ENCODE peak calls at places on chromosomes 5 and 9, in six cellular contexts. J is B cell; D is stimulated activated CD8-positive, alpha-beta memory T cell treated with anti-CD3 and anti-CD28 coated beads, Interleukin-2, amount 100 ng/mL, for 48 hours; Y is GM19239; H is stimulated activated CD4-positive, alpha-beta T cell treated with anti-CD3 and anti-CD28 coated beads, Interleukin-2, amount 100 ng/mL, for 24 hours; K is adrenal gland. G is an unnamed sample.

GRCh38 chr5:110631236-110631635 is 95.2 kb downstream of the TMEM232 start:
- DNase-seq in D (no peak), J (no peak), K (no peak), H (no peak), Y (no peak), G (no peak)

GRCh38 chr9:126564128-126564527 is 49.6 kb upstream of the LMX1B start:
- DNase-seq in D (no peak), Y (no peak), H (no peak), J (no peak), K (no peak), G (no peak)

GRCh38 chr5:176817369-176817841 is 7.0 kb downstream of the UNC5A start:
- DNase-seq in D (no peak), Y (no peak), K (no peak), J (peak), H (no peak), G (no peak)

GRCh38 chr5:90287031-90287430 is 122.5 kb downstream of the CETN3 start:
- DNase-seq in Y (no peak), H (no peak), K (no peak), D (no peak), J (no peak), G (no peak)

GRCh38 chr9:120931278-120932085 is 4.9 kb upstream of the TRAF1 start:
- DNase-seq in H (peak), K (peak), D (no peak), J (peak), Y (peak), G (peak)

GRCh38 chr9:137416006-137416562 is 6.9 kb downstream of the EXD3 start:
- DNase-seq in K (no peak), D (no peak), Y (no peak), H (no peak), J (peak), G (no peak)

GRCh38 chr9:136955943-136956335 is 3.9 kb downstream of the LCN12 start:
- DNase-seq in K (no peak), J (no peak), H (no peak), D (no peak), Y (no peak), G (no peak)

GRCh38 chr9:77488439-77489126 is 159.5 kb downstream of the GNA14 start:
- DNase-seq in D (no peak), Y (no peak), H (no peak), K (no peak), J (no peak), G (no peak)

GRCh38 chr5:64678400-64678799 is 11.9 kb upstream of the SHISAL2B start:
- DNase-seq in H (no peak), K (no peak), D (no peak), Y (no peak), J (no peak), G (no peak)

GRCh38 chr9:127949827-127950512 is 12.3 kb upstream of the DPM2 start:
- DNase-seq in D (no peak), J (no peak), K (peak), Y (no peak), H (no peak), G (no peak)

GRCh38 chr5:76938177-76938576 is 14.7 kb upstream of the CRHBP start:
- DNase-seq in K (no peak), J (no peak), D (no peak), H (no peak), Y (no peak), G (no peak)

GRCh38 chr9:126211441-126212074 is 115.1 kb upstream of the MVB12B start:
- DNase-seq in D (no peak), J (no peak), K (no peak), Y (no peak), H (no peak), G (no peak)

GRCh38 chr9:135641745-135642144 is 2.4 kb upstream of the GLT6D1 start:
- DNase-seq in Y (no peak), K (no peak), D (no peak), H (no peak), J (no peak), G (no peak)

GRCh38 chr5:151691706-151692105 is 5.0 kb upstream of the SPARC start:
- DNase-seq in D (no peak), H (no peak), J (no peak), K (no peak), Y (no peak), G (no peak)

GRCh38 chr5:32276173-32276853 is 36.4 kb downstream of the MTMR12 start:
- DNase-seq in H (no peak), Y (no peak), D (no peak), J (peak), K (no peak), G (no peak)

G was measured in activated CD4-positive, alpha-beta T cell treated with anti-CD3 and anti-CD28 coated beads for 4 hours.